ENCODE peak calls at places on chromosomes 12 and 14, in nine cellular contexts. N, O, G, M, E, Q, P, I and W are unnamed samples.

GRCh38 chr12:113136128-113136989 is 798 bp upstream of the RASAL1 start:
- DNase-seq in N (peak; percentile 77), O (no peak), G (no peak), M (no peak), E (no peak), Q (peak; percentile 46), P (peak; percentile 70), I (no peak), W (no peak)

GRCh38 chr14:104929268-104930230 is 4.9 kb downstream of the PLD4 start:
- DNase-seq in N (peak; percentile 35), O (no peak), G (no peak), M (no peak), E (no peak), Q (no peak), P (no peak), I (no peak), W (no peak)

GRCh38 chr12:6935221-6935550 is 7.4 kb downstream of the ATN1 start:
- DNase-seq in N (no peak), O (peak; percentile 36), G (no peak), M (no peak), E (peak; percentile 64), Q (no peak), P (no peak), I (no peak), W (no peak)

GRCh38 chr12:95339086-95339788 is 121.6 kb downstream of the VEZT start:
- DNase-seq in N (no peak), O (no peak), G (no peak), M (no peak), E (peak; percentile 37), Q (no peak), P (peak; percentile 13), I (no peak), W (no peak)

GRCh38 chr12:69588527-69588926 is 3.3 kb downstream of the CCT2 start:
- DNase-seq in N (no peak), O (no peak), G (no peak), M (no peak), E (no peak), Q (no peak), P (no peak), I (no peak), W (no peak)

GRCh38 chr12:103623716-103624115 is 36.6 kb downstream of the STAB2 start:
- DNase-seq in N (no peak), O (no peak), G (no peak), M (no peak), E (no peak), Q (no peak), P (no peak), I (no peak), W (no peak)

GRCh38 chr12:40063424-40063823 is 42.5 kb downstream of the SLC2A13 start:
- DNase-seq in N (no peak), O (no peak), G (no peak), M (no peak), E (peak; percentile 14), Q (no peak), P (no peak), I (no peak), W (no peak)

GRCh38 chr14:83096092-83096491 is 1562.4 kb upstream of the SEL1L start:
- DNase-seq in N (no peak), O (peak; percentile 2), G (no peak), M (no peak), E (peak; percentile 2), Q (no peak), P (no peak), I (no peak), W (no peak)

GRCh38 chr14:77849711-77850110 is 49.8 kb downstream of the ADCK1 start:
- DNase-seq in N (no peak), O (peak; percentile 24), G (no peak), M (no peak), E (peak; percentile 76), Q (no peak), P (no peak), I (no peak), W (no peak)

GRCh38 chr14:96567289-96567899 is 65.2 kb downstream of the PAPOLA start:
- DNase-seq in N (no peak), O (peak; percentile 66), G (no peak), M (no peak), E (peak; percentile 51), Q (no peak), P (peak; percentile 40), I (no peak), W (no peak)

GRCh38 chr14:33790996-33791395 is 159.9 kb downstream of the EGLN3 start:
- DNase-seq in N (no peak), O (no peak), G (no peak), M (no peak), E (no peak), Q (no peak), P (no peak), I (no peak), W (no peak)

GRCh38 chr12:26283046-26283445 is 87.7 kb downstream of the SSPN start:
- DNase-seq in N (no peak), O (no peak), G (no peak), M (no peak), E (no peak), Q (no peak), P (peak; percentile 44), I (no peak), W (no peak)

GRCh38 chr12:76256904-76257303 is 91.3 kb downstream of the BBS10 start:
- DNase-seq in N (no peak), O (no peak), G (no peak), M (no peak), E (no peak), Q (no peak), P (no peak), I (no peak), W (no peak)

GRCh38 chr12:56628671-56629458 is 1.3 kb downstream of the BAZ2A start:
- DNase-seq in N (peak; percentile 59), O (peak; percentile 72), G (peak; percentile 57), M (no peak), E (peak; percentile 84), Q (peak; percentile 56), P (peak; percentile 73), I (peak; percentile 56), W (peak; percentile 42)

GRCh38 chr12:20268121-20268732 is 100.1 kb upstream of the PDE3A start:
- DNase-seq in N (no peak), O (peak; percentile 71), G (no peak), M (no peak), E (peak; percentile 71), Q (no peak), P (peak; percentile 37), I (no peak), W (no peak)

GRCh38 chr14:59274991-59275391 is 86.5 kb downstream of the DAAM1 start:
- DNase-seq in N (no peak), O (no peak), G (no peak), M (no peak), E (no peak), Q (no peak), P (peak; percentile 18), I (no peak), W (no peak)

GRCh38 chr14:91265404-91265803 is 20.9 kb upstream of the GPR68 start:
- DNase-seq in N (no peak), O (no peak), G (no peak), M (no peak), E (no peak), Q (no peak), P (no peak), I (no peak), W (no peak)

GRCh38 chr14:35821546-35822411 is 4.4 kb upstream of the BRMS1L start:
- DNase-seq in N (no peak), O (peak; percentile 64), G (peak; percentile 36), M (no peak), E (peak; percentile 55), Q (no peak), P (peak; percentile 49), I (no peak), W (no peak)
- TF ChIP-seq CTCF in N (peak; percentile 59), O (peak; percentile 86), G (peak; percentile 85), M (peak; percentile 48), E (peak; percentile 94), Q (peak; percentile 85), P (peak; percentile 96), I (peak; percentile 51), W (peak; percentile 31)

GRCh38 chr12:4867384-4867783 is 42.3 kb upstream of the KCNA1 start:
- DNase-seq in N (no peak), O (no peak), G (no peak), M (no peak), E (no peak), Q (no peak), P (no peak), I (no peak), W (no peak)
- TF ChIP-seq CTCF in N (no peak), O (no peak), G (no peak), M (no peak), E (no peak), Q (no peak), P (no peak), I (no peak), W (no peak)

DNA sequence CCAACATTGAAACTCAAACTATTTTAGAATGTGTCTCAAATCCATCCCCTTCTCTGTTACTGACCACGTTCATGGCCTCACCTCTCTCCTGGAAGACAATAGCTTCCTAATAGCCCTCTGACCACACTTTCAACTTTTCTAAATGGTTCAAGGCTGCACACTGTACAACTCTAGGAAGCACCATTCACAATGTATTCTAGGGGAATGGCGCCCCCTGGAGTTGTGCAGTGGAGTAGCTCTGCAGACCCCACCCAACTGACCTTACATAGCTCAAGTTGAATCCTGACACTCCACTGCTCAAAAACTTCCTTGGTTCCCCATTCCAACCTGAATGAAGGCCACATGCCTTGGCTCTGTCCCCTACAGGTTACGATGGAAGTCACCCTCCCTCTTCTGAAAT is 77.6 kb downstream of the GAS2L3 start:
- DNase-seq in N (no peak), O (no peak), G (no peak), M (no peak), E (no peak), Q (no peak), P (no peak), I (no peak), W (no peak)
- TF ChIP-seq CTCF in N (no peak), O (peak; percentile 27), G (peak; percentile 44), M (peak; percentile 52), E (peak; percentile 22), Q (no peak), P (peak; percentile 35), I (no peak), W (peak; percentile 43)

DNA sequence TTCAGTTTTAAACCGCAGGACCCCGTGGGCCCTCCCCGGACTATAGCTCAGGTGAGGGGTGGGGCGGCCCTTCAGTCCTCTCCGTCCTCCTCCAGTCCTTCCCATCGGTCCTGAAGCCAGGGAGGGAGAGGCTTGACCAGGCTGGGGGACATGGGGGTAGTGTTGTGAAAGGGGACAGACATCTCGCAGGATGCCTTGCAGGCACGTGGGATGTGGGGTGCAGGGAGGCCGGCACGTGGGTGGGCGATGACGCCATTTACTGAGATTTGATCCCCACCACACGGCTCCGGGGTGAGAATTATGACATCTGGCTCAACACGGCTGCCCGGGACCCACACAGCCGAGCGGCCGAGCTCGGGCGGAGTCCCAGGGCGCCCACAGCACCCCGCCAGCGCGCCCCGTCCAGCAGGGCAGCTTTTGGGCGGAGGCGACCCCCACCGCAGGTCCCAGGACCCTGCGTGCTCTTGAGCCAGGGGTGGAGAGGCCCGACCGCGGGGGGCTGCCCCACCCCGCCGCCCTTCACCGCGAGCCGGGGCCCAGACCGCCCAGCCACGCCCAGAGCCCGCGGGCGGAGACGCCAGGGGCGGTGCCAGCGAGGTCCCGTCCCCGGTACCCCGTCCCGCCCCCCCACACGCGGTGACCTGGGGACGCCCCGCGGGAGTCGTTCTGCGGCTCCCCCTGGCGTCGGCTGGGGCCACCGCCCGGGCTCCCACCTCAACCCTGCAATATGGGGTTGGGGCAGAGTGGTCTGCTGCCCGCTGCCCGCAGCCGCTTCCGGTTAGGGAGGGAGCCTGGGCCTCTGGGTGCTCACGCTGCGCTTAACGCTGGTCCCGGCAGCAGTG is 3.3 kb upstream of the EXOC3L4 start:
- DNase-seq in N (no peak), O (peak; percentile 53), G (peak; percentile 62), M (no peak), E (peak; percentile 48), Q (peak; percentile 66), P (peak; percentile 90), I (no peak), W (peak; percentile 38)
- TF ChIP-seq CTCF in N (peak; percentile 66), O (peak; percentile 36), G (peak; percentile 47), M (peak; percentile 73), E (no peak), Q (peak; percentile 71), P (peak; percentile 49), I (no peak), W (peak; percentile 52)